ENCODE peak calls at places on chromosome X, in eight cellular contexts. A is esophagus squamous epithelium; T is MV-4-11; Y is T-helper 9 cell; F is naive thymus-derived CD4-positive, alpha-beta T cell; Z is kidney; V is retinal pigment epithelial cell; N is NCI-H2081. P is an unnamed sample.

GRCh38 chrX:53990201-53990600 is 54.1 kb downstream of the PHF8 start:
- DNase-seq in Z (no peak), N (no peak), T (no peak), F (no peak), Y (no peak), A (no peak), V (no peak), P (no peak)

GRCh38 chrX:57134702-57135101 is 2.5 kb downstream of the SPIN2A start:
- DNase-seq in Z (no peak), V (no peak), N (no peak), A (no peak), F (no peak), T (no peak), Y (no peak), P (no peak)

GRCh38 chrX:135505356-135505755 is 15.1 kb upstream of the INTS6L start:
- DNase-seq in T (no peak), V (no peak), F (no peak), Z (no peak), Y (no peak), A (no peak), N (no peak), P (no peak)

GRCh38 chrX:109974906-109975655 is 27.8 kb upstream of the TMEM164 start:
- DNase-seq in Y (no peak), V (no peak), N (no peak), A (no peak), T (peak), F (no peak), Z (no peak), P (no peak)

GRCh38 chrX:150616863-150617198 is 48.4 kb downstream of the MTM1 start:
- DNase-seq in N (no peak), A (no peak), Z (no peak), V (no peak), T (no peak), F (no peak), Y (no peak), P (no peak)

GRCh38 chrX:131741103-131741581 is 197.3 kb downstream of the OR13H1 start:
- DNase-seq in F (peak), T (no peak), V (no peak), A (peak), Z (peak), N (peak), Y (peak), P (no peak)

GRCh38 chrX:21056636-21057035 is 317.6 kb upstream of the CNKSR2 start:
- DNase-seq in F (no peak), A (no peak), N (no peak), Z (no peak), T (peak), Y (no peak), V (no peak), P (no peak)

GRCh38 chrX:131762802-131763234 is 218.9 kb downstream of the OR13H1 start:
- DNase-seq in A (no peak), T (no peak), Z (no peak), N (peak), Y (peak), V (no peak), F (peak), P (peak)

GRCh38 chrX:40031861-40032422 is 65.8 kb downstream of the BCOR start:
- DNase-seq in Y (no peak), N (no peak), T (no peak), A (no peak), V (no peak), Z (no peak), F (no peak), P (no peak)

GRCh38 chrX:136176399-136176825 is 29.1 kb downstream of the FHL1 start:
- DNase-seq in T (peak), A (no peak), N (no peak), V (no peak), Y (no peak), Z (no peak), F (no peak), P (no peak)

GRCh38 chrX:47958943-47959342 is 44.8 kb downstream of the ZNF182 start:
- DNase-seq in T (no peak), Z (no peak), V (no peak), F (peak), N (no peak), A (no peak), Y (no peak), P (no peak)

GRCh38 chrX:2608638-2609430 is 82.3 kb upstream of the CD99 start:
- DNase-seq in N (no peak), A (no peak), Z (peak), T (no peak), V (peak), Y (peak), F (peak), P (no peak)

GRCh38 chrX:139106111-139106510 is 394.6 kb upstream of the FGF13 start:
- DNase-seq in A (no peak), T (peak), N (no peak), V (peak), Y (no peak), F (no peak), Z (no peak), P (no peak)

P was measured in anterior cingulate cortex.